ENCODE peak calls at places on chromosomes 13 and 19, in four cellular contexts. One of them, this sample, is unnamed.
A peak's percentile ranks its signal among the peaks of the same experiment; 100 is the strongest.

GRCh38 chr13:102195566-102196462 is 206.0 kb downstream of the FGF14 start:
- DNase-seq in GM12878: no peak
- DNase-seq in HepG2: no peak
- DNase-seq in K562: no peak
- DNase-seq in this sample: no peak

GRCh38 chr19:10968527-10969081 is 7.8 kb downstream of the SMARCA4 start:
- DNase-seq in K562: no peak
- DNase-seq in HepG2: no peak
- DNase-seq in GM12878: peak; percentile 41
- DNase-seq in this sample: no peak

GRCh38 chr19:13979224-13979623 is 26.9 kb downstream of the RFX1 start:
- DNase-seq in HepG2: no peak
- DNase-seq in K562: no peak
- DNase-seq in GM12878: no peak
- DNase-seq in this sample: no peak

GRCh38 chr19:33052352-33052972 is 12.2 kb downstream of the RHPN2 start:
- DNase-seq in GM12878: no peak
- DNase-seq in HepG2: peak; percentile 60
- DNase-seq in K562: no peak
- DNase-seq in this sample: no peak

GRCh38 chr19:38057954-38058690 is 151.1 kb downstream of the SIPA1L3 start:
- DNase-seq in HepG2: peak; percentile 58
- DNase-seq in GM12878: no peak
- DNase-seq in K562: no peak
- DNase-seq in this sample: no peak

GRCh38 chr19:33813391-33814101 is 16.9 kb downstream of the KCTD15 start:
- DNase-seq in K562: no peak
- DNase-seq in GM12878: no peak
- DNase-seq in HepG2: no peak
- DNase-seq in this sample: no peak

GRCh38 chr13:28659611-28659970 is 661 bp downstream of the POMP start:
- DNase-seq in GM12878: no peak
- DNase-seq in HepG2: no peak
- DNase-seq in K562: no peak
- DNase-seq in this sample: no peak

GRCh38 chr19:2782936-2783780 is at the start of gene SGTA:
- DNase-seq in GM12878: peak; percentile 98
- DNase-seq in HepG2: peak; percentile 99
- DNase-seq in K562: peak; percentile 91
- DNase-seq in this sample: peak; percentile 92

GRCh38 chr13:72127031-72127430 is 260.0 kb upstream of the DACH1 start:
- DNase-seq in K562: no peak
- DNase-seq in GM12878: no peak
- DNase-seq in HepG2: no peak
- DNase-seq in this sample: no peak

GRCh38 chr13:72129117-72129516 is 262.1 kb upstream of the DACH1 start:
- DNase-seq in GM12878: no peak
- DNase-seq in HepG2: no peak
- DNase-seq in K562: no peak
- DNase-seq in this sample: no peak

GRCh38 chr13:72126424-72126823 is 259.4 kb upstream of the DACH1 start:
- DNase-seq in GM12878: no peak
- DNase-seq in K562: no peak
- DNase-seq in HepG2: no peak
- DNase-seq in this sample: no peak

GRCh38 chr13:72122661-72123060 is 255.7 kb upstream of the DACH1 start:
- DNase-seq in HepG2: no peak
- DNase-seq in GM12878: no peak
- DNase-seq in K562: no peak
- DNase-seq in this sample: no peak

DNA sequence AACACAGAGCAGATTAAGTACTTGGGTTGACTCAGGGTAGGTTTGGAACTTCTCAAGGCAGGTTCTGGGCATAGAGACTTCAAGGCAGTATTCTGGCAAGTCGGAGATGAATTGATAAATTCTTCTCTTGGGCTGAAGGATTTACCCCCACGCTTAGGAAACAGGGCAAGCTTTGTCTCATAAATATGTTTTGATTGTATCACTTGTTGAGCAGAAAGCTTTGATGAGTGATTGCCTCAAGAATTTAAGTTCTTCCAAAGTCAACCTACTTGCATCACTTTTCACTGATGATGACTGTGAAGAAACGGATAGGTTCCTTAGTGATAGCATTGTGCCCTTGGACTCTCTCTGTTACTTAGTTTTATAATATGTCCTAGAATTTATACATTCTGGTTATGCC is 258.6 kb upstream of the DACH1 start:
- DNase-seq in HepG2: no peak
- DNase-seq in GM12878: no peak
- DNase-seq in K562: no peak
- DNase-seq in this sample: no peak
- TF ChIP-seq BHLHE40 in HepG2: no peak
- TF ChIP-seq BHLHE40 in GM12878: no peak
- TF ChIP-seq BHLHE40 in K562: no peak
- TF ChIP-seq BHLHE40 in this sample: no peak

DNA sequence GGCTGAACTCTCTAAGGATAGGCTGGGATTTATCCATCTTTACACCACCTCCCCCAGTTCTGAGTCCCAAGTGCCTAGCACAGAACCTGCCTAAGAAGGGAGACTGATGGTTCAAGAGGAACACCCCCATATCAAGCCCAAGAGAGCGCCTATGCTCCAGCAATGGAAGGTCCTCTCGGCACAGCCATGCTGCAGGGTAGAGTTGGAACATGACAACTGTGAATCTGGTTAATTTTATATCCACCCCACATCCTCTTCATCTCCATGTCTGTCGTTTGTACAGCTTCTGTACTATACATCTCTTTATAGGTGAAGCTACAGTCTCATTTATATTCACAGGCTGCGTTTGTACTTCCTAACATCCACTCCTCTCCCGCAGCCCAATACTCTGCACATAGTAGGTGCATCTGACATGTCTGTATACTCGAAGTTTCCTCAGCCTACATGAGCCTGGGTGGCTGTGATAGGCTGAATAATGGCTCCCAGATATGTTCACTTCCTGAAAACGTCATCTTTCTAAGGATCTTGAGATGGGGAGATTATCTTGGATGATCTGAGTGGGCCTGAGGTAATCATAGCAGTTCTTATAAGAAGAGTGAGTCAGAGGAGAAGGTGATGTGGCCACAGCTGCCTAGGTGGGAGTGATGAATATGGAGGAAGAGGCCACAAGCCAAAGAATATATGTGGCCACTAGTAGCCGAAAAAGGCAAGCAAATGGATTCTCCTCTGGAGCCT is 84.1 kb downstream of the AKAP11 start:
- DNase-seq in K562: no peak
- DNase-seq in GM12878: no peak
- DNase-seq in HepG2: no peak
- DNase-seq in this sample: no peak
- TF ChIP-seq TARDBP in K562: no peak
- TF ChIP-seq TARDBP in GM12878: no peak
- TF ChIP-seq TARDBP in HepG2: no peak
- TF ChIP-seq TARDBP in this sample: no peak

GRCh38 chr13:109587689-109588088 is 198.7 kb downstream of the IRS2 start:
- DNase-seq in K562: no peak
- DNase-seq in HepG2: no peak
- DNase-seq in GM12878: no peak
- DNase-seq in this sample: no peak

GRCh38 chr13:109584844-109585361 is 201.5 kb downstream of the IRS2 start:
- DNase-seq in GM12878: no peak
- DNase-seq in HepG2: no peak
- DNase-seq in K562: no peak
- DNase-seq in this sample: no peak

DNA sequence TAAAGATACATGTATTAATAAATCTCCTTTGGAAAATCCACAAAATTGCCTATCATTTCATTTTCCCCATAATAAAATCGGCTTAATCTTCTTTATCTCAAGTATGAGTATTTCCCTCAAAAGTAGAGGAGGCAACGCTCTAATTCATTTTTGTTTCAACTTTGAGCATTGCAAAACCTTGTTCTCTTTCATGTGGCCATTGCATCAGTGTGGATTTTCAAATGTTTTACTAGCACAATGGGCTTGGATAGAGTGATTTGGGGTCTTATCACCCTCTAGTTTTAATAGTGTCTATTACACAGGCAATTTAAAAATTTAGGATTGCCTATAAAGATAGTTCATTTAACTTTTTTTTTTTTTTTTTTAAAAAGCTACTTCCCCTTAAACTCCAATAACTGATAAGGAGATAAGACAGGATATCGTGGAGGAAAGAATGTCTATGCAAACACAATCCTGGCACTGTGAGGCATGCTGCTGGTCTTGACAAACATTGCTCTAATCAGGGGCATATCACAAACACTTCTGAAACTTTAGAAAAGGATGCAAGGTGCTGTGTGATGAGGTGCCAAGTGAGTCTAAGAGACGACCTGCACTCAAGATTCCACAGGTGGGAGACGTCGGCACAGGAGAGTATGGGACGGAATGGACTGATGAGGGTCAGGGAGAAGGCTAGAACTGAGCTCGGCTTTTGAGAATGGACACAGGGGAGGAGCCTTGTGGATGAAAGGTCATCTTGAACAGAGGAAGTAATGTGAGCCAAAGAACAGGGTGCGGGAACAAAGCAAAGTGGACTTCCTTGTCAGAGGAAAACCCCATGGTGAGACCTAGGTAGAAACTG is 199.7 kb downstream of the IRS2 start:
- DNase-seq in GM12878: no peak
- DNase-seq in K562: no peak
- DNase-seq in HepG2: no peak
- DNase-seq in this sample: no peak
- TF ChIP-seq BHLHE40 in GM12878: no peak
- TF ChIP-seq BHLHE40 in K562: no peak
- TF ChIP-seq BHLHE40 in HepG2: no peak
- TF ChIP-seq BHLHE40 in this sample: no peak

DNA sequence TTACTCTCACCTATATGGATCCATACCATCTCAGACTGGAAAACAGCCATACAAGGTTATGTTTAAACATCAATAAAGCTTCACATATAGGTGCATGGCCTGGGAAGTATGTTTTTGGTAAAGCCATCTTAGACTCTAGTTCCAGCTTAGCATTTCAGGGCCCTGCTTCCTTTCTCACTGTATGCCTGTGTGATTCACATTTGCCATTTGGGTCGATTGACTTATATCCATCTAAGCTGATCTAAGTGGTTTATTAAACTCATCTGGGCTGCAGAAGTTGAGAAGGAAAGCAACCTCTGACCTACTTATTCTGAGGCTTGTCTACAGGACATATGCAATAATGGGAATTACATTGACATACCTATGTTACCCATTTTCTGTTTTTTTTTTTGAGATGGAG is 33.5 kb downstream of the ZNF506 start:
- DNase-seq in HepG2: no peak
- DNase-seq in GM12878: no peak
- DNase-seq in K562: no peak
- DNase-seq in this sample: no peak
- TF ChIP-seq TARDBP in HepG2: no peak
- TF ChIP-seq TARDBP in GM12878: no peak
- TF ChIP-seq TARDBP in K562: no peak
- TF ChIP-seq TARDBP in this sample: no peak

GRCh38 chr19:17580470-17581000 is 25.1 kb downstream of the COLGALT1 start:
- DNase-seq in GM12878: no peak
- DNase-seq in HepG2: no peak
- DNase-seq in K562: no peak
- DNase-seq in this sample: no peak
- TF ChIP-seq BHLHE40 in GM12878: no peak
- TF ChIP-seq BHLHE40 in HepG2: no peak
- TF ChIP-seq BHLHE40 in K562: no peak
- TF ChIP-seq BHLHE40 in this sample: no peak

GRCh38 chr13:24863748-24864540 is 100.0 kb downstream of the RNF17 start:
- DNase-seq in K562: peak; percentile 16
- DNase-seq in GM12878: no peak
- DNase-seq in HepG2: no peak
- DNase-seq in this sample: no peak
- TF ChIP-seq TARDBP in K562: no peak
- TF ChIP-seq TARDBP in GM12878: no peak
- TF ChIP-seq TARDBP in HepG2: no peak
- TF ChIP-seq TARDBP in this sample: no peak

DNA sequence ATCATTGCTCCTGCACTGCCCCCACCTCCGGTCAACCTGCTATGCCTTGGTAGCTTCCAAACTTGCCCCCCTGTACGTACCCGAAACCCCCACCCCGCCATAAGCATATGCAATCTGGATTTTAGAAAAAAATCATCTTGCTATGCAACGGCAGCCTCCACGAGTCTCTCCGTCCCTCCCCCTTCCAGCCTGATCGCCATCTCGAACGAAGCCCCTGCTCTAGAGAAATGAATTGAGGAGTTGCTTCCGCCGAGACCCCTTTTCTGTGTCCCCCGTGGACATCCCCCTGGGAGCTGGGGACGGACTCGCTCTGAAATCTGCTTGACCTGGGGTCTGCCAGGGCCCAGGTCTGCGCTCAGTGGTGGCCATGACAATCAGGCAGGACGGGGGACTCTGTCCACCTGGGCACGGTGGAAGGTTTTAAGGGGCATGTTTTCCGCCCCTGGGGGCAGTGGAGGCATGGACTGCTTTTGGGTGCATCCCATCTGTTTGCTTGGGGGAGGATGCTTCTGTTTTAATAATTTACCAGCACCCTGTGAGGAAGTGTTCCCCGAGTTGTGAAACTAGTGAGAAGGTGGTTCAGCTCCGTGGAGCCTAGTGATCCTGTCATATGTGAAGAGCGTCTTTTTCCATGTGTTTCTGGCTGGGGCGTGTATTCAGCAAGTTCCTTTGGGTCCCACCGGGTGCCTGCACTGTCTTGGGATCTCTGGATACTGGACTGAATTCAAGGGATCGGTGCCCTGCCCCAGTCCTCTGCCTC is 1.0 kb downstream of the KDM4B start:
- DNase-seq in GM12878: peak; percentile 27
- DNase-seq in HepG2: no peak
- DNase-seq in K562: no peak
- DNase-seq in this sample: no peak
- TF ChIP-seq BHLHE40 in GM12878: no peak
- TF ChIP-seq BHLHE40 in HepG2: no peak
- TF ChIP-seq BHLHE40 in K562: no peak
- TF ChIP-seq BHLHE40 in this sample: no peak

DNA sequence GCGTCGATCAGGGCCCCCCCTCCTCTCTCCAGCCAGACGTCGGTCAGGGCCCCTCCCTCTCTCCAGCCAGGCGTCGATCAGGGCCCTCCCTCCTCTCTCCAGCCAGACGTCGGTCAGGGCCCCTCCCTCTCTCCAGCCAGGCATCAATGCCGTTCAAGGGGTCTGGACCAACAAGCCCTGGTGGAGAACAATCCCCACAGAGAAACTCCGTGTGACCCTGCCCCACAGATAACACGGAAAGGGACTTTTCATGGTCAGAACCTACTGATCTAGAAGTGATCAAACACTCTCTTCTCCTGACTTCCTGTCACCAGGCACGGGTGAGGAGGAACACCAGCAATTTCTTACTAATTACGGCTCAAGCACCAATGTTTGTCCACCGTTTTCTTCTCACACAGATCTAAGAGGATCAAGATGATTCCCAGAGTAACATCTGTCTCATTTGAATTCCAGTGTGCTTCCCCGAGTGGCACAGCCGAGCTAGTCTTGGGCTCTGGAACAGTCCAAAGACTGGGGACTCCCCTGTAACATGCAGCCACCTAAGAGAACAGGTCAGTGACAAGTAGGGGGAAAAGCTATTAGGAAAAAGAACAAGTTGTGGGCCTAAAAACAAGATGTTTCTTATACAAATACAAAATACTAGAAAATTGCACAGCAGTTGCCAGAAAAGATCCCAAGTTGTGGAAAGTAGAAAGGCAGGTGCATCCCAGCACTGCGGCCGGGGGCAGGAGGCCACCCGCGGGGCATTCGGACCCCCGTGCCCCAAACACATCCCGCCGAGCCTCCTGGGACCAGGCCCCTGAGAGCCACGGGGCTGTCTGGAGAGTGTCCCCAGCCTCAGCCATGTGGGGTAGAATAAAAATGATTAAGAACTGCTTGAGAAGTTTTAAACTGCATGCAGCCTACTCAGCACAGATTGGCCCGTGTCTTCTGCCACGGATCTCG is 11.7 kb downstream of the RASA3 start:
- DNase-seq in GM12878: no peak
- DNase-seq in K562: no peak
- DNase-seq in HepG2: no peak
- DNase-seq in this sample: no peak
- TF ChIP-seq TARDBP in GM12878: no peak
- TF ChIP-seq TARDBP in K562: no peak
- TF ChIP-seq TARDBP in HepG2: no peak
- TF ChIP-seq TARDBP in this sample: no peak

This sample was measured in HEK293T.